ENCODE peak calls at places on chromosomes 7 and 10, in six cellular contexts. One of them, this sample, is unnamed.

GRCh38 chr7:149790146-149790548 is 16.8 kb upstream of the ZNF467 start:
- DNase-seq in fibroblast of mammary gland: no peak
- DNase-seq in A549: no peak
- DNase-seq in glutamatergic neuron: peak; percentile 87
- DNase-seq in heart right ventricle: peak; percentile 34
- DNase-seq in cardiac muscle cell: peak; percentile 76
- DNase-seq in this sample: no peak

GRCh38 chr7:29563590-29564454 is at the start of gene PRR15:
- DNase-seq in heart right ventricle: peak; percentile 16
- DNase-seq in A549: peak; percentile 90
- DNase-seq in cardiac muscle cell: peak; percentile 71
- DNase-seq in fibroblast of mammary gland: no peak
- DNase-seq in glutamatergic neuron: peak; percentile 57
- DNase-seq in this sample: no peak

GRCh38 chr7:64951250-64951848 is 39.5 kb downstream of the ZNF117 start:
- DNase-seq in heart right ventricle: no peak
- DNase-seq in glutamatergic neuron: no peak
- DNase-seq in cardiac muscle cell: peak; percentile 56
- DNase-seq in fibroblast of mammary gland: peak; percentile 61
- DNase-seq in A549: peak; percentile 3
- DNase-seq in this sample: no peak

GRCh38 chr7:21454906-21455305 is 27.0 kb downstream of the SP4 start:
- DNase-seq in fibroblast of mammary gland: no peak
- DNase-seq in A549: no peak
- DNase-seq in heart right ventricle: no peak
- DNase-seq in cardiac muscle cell: no peak
- DNase-seq in glutamatergic neuron: no peak
- DNase-seq in this sample: no peak

GRCh38 chr10:103685880-103686669 is 169.3 kb downstream of the SH3PXD2A start:
- DNase-seq in heart right ventricle: peak; percentile 69
- DNase-seq in cardiac muscle cell: peak; percentile 73
- DNase-seq in fibroblast of mammary gland: peak; percentile 77
- DNase-seq in glutamatergic neuron: peak; percentile 87
- DNase-seq in A549: peak; percentile 91
- DNase-seq in this sample: peak; percentile 92

GRCh38 chr7:41315764-41316163 is 387.1 kb downstream of the INHBA start:
- DNase-seq in heart right ventricle: no peak
- DNase-seq in glutamatergic neuron: no peak
- DNase-seq in fibroblast of mammary gland: no peak
- DNase-seq in A549: no peak
- DNase-seq in cardiac muscle cell: no peak
- DNase-seq in this sample: no peak

GRCh38 chr7:31729195-31729804 is 42.3 kb downstream of the PPP1R17 start:
- DNase-seq in A549: no peak
- DNase-seq in glutamatergic neuron: no peak
- DNase-seq in fibroblast of mammary gland: no peak
- DNase-seq in heart right ventricle: no peak
- DNase-seq in cardiac muscle cell: no peak
- DNase-seq in this sample: no peak

GRCh38 chr7:98133621-98134266 is 27.1 kb downstream of the LMTK2 start:
- DNase-seq in A549: no peak
- DNase-seq in heart right ventricle: no peak
- DNase-seq in glutamatergic neuron: no peak
- DNase-seq in cardiac muscle cell: no peak
- DNase-seq in fibroblast of mammary gland: peak; percentile 41
- DNase-seq in this sample: no peak

GRCh38 chr7:80218723-80219122 is 84.1 kb downstream of the GNAI1 start:
- DNase-seq in fibroblast of mammary gland: peak; percentile 92
- DNase-seq in A549: peak; percentile 40
- DNase-seq in cardiac muscle cell: no peak
- DNase-seq in glutamatergic neuron: no peak
- DNase-seq in heart right ventricle: no peak
- DNase-seq in this sample: no peak

GRCh38 chr10:9342865-9343450 is 1288.5 kb downstream of the GATA3 start:
- DNase-seq in glutamatergic neuron: no peak
- DNase-seq in heart right ventricle: no peak
- DNase-seq in A549: no peak
- DNase-seq in cardiac muscle cell: peak; percentile 73
- DNase-seq in fibroblast of mammary gland: peak; percentile 48
- DNase-seq in this sample: no peak

GRCh38 chr10:98361131-98361633 is 53.8 kb downstream of the PYROXD2 start:
- DNase-seq in heart right ventricle: peak; percentile 70
- DNase-seq in glutamatergic neuron: no peak
- DNase-seq in A549: no peak
- DNase-seq in fibroblast of mammary gland: peak; percentile 100
- DNase-seq in cardiac muscle cell: peak; percentile 89
- DNase-seq in this sample: peak; percentile 83
- TF ChIP-seq CTCF in heart right ventricle: no peak
- TF ChIP-seq CTCF in glutamatergic neuron: no peak
- TF ChIP-seq CTCF in A549: no peak
- TF ChIP-seq CTCF in fibroblast of mammary gland: no peak
- TF ChIP-seq CTCF in cardiac muscle cell: no peak
- TF ChIP-seq CTCF in this sample: no peak

GRCh38 chr10:132939957-132940790 is 2.2 kb downstream of the CFAP46 start:
- DNase-seq in glutamatergic neuron: peak; percentile 85
- DNase-seq in A549: peak; percentile 60
- DNase-seq in fibroblast of mammary gland: peak; percentile 41
- DNase-seq in heart right ventricle: no peak
- DNase-seq in cardiac muscle cell: peak; percentile 65
- DNase-seq in this sample: no peak
- TF ChIP-seq CTCF in glutamatergic neuron: peak; percentile 77
- TF ChIP-seq CTCF in A549: peak; percentile 92
- TF ChIP-seq CTCF in fibroblast of mammary gland: peak; percentile 64
- TF ChIP-seq CTCF in heart right ventricle: peak; percentile 74
- TF ChIP-seq CTCF in cardiac muscle cell: peak; percentile 88
- TF ChIP-seq CTCF in this sample: peak; percentile 6

GRCh38 chr7:2897023-2897422 is 52.9 kb upstream of the GNA12 start:
- DNase-seq in glutamatergic neuron: no peak
- DNase-seq in fibroblast of mammary gland: no peak
- DNase-seq in cardiac muscle cell: no peak
- DNase-seq in A549: no peak
- DNase-seq in heart right ventricle: no peak
- DNase-seq in this sample: no peak
- TF ChIP-seq CTCF in glutamatergic neuron: no peak
- TF ChIP-seq CTCF in fibroblast of mammary gland: no peak
- TF ChIP-seq CTCF in cardiac muscle cell: no peak
- TF ChIP-seq CTCF in A549: no peak
- TF ChIP-seq CTCF in heart right ventricle: no peak
- TF ChIP-seq CTCF in this sample: no peak

GRCh38 chr7:114539575-114539974 is 125.0 kb downstream of the FOXP2 start:
- DNase-seq in glutamatergic neuron: peak; percentile 26
- DNase-seq in cardiac muscle cell: peak; percentile 51
- DNase-seq in A549: no peak
- DNase-seq in heart right ventricle: peak; percentile 4
- DNase-seq in fibroblast of mammary gland: peak; percentile 40
- DNase-seq in this sample: no peak
- TF ChIP-seq CTCF in glutamatergic neuron: no peak
- TF ChIP-seq CTCF in cardiac muscle cell: peak; percentile 72
- TF ChIP-seq CTCF in A549: peak; percentile 42
- TF ChIP-seq CTCF in heart right ventricle: peak; percentile 36
- TF ChIP-seq CTCF in fibroblast of mammary gland: peak; percentile 52
- TF ChIP-seq CTCF in this sample: peak; percentile 3

GRCh38 chr10:96637709-96638108 is 50.9 kb upstream of the TM9SF3 start:
- DNase-seq in heart right ventricle: no peak
- DNase-seq in cardiac muscle cell: no peak
- DNase-seq in fibroblast of mammary gland: no peak
- DNase-seq in A549: no peak
- DNase-seq in glutamatergic neuron: no peak
- DNase-seq in this sample: no peak
- TF ChIP-seq CTCF in heart right ventricle: no peak
- TF ChIP-seq CTCF in cardiac muscle cell: no peak
- TF ChIP-seq CTCF in fibroblast of mammary gland: no peak
- TF ChIP-seq CTCF in A549: no peak
- TF ChIP-seq CTCF in glutamatergic neuron: no peak
- TF ChIP-seq CTCF in this sample: no peak

DNA sequence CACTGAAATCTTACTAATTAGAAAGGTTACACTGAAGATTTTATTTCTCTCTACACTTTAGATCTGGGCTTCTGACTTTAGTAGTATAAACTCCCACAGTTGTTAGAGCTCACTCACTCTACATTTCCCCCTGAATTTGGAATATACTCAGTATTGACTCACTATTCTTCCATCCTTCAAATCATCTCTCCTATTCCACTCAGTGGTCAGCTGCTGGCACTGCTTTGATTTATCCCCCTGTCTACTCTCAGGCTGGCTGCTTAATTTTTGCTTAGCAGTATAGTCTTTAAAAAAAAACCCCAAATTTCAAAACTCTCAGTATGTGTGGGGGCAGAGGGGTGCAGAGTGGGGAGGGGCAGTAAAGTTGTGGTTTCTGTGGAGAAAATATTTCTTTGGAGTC is 68.9 kb downstream of the CDK6 start:
- DNase-seq in heart right ventricle: no peak
- DNase-seq in fibroblast of mammary gland: peak; percentile 72
- DNase-seq in A549: no peak
- DNase-seq in cardiac muscle cell: no peak
- DNase-seq in glutamatergic neuron: no peak
- DNase-seq in this sample: no peak
- TF ChIP-seq CTCF in heart right ventricle: no peak
- TF ChIP-seq CTCF in fibroblast of mammary gland: no peak
- TF ChIP-seq CTCF in A549: no peak
- TF ChIP-seq CTCF in cardiac muscle cell: peak; percentile 2
- TF ChIP-seq CTCF in glutamatergic neuron: no peak
- TF ChIP-seq CTCF in this sample: no peak

GRCh38 chr10:51937313-51937712 is 237.9 kb upstream of the CSTF2T start:
- DNase-seq in A549: no peak
- DNase-seq in fibroblast of mammary gland: peak; percentile 77
- DNase-seq in heart right ventricle: no peak
- DNase-seq in cardiac muscle cell: no peak
- DNase-seq in glutamatergic neuron: no peak
- DNase-seq in this sample: no peak

GRCh38 chr10:51928182-51928581 is 228.8 kb upstream of the CSTF2T start:
- DNase-seq in fibroblast of mammary gland: no peak
- DNase-seq in glutamatergic neuron: no peak
- DNase-seq in A549: no peak
- DNase-seq in cardiac muscle cell: no peak
- DNase-seq in heart right ventricle: no peak
- DNase-seq in this sample: no peak

GRCh38 chr10:51934373-51934772 is 235.0 kb upstream of the CSTF2T start:
- DNase-seq in heart right ventricle: no peak
- DNase-seq in cardiac muscle cell: no peak
- DNase-seq in glutamatergic neuron: no peak
- DNase-seq in fibroblast of mammary gland: no peak
- DNase-seq in A549: no peak
- DNase-seq in this sample: no peak

GRCh38 chr10:51937736-51938135 is 238.3 kb upstream of the CSTF2T start:
- DNase-seq in A549: no peak
- DNase-seq in heart right ventricle: no peak
- DNase-seq in cardiac muscle cell: no peak
- DNase-seq in glutamatergic neuron: no peak
- DNase-seq in fibroblast of mammary gland: peak; percentile 89
- DNase-seq in this sample: no peak

GRCh38 chr10:51932530-51932929 is 233.1 kb upstream of the CSTF2T start:
- DNase-seq in fibroblast of mammary gland: no peak
- DNase-seq in glutamatergic neuron: no peak
- DNase-seq in heart right ventricle: no peak
- DNase-seq in cardiac muscle cell: no peak
- DNase-seq in A549: no peak
- DNase-seq in this sample: no peak
- TF ChIP-seq CTCF in fibroblast of mammary gland: no peak
- TF ChIP-seq CTCF in glutamatergic neuron: no peak
- TF ChIP-seq CTCF in heart right ventricle: no peak
- TF ChIP-seq CTCF in cardiac muscle cell: no peak
- TF ChIP-seq CTCF in A549: no peak
- TF ChIP-seq CTCF in this sample: no peak

DNA sequence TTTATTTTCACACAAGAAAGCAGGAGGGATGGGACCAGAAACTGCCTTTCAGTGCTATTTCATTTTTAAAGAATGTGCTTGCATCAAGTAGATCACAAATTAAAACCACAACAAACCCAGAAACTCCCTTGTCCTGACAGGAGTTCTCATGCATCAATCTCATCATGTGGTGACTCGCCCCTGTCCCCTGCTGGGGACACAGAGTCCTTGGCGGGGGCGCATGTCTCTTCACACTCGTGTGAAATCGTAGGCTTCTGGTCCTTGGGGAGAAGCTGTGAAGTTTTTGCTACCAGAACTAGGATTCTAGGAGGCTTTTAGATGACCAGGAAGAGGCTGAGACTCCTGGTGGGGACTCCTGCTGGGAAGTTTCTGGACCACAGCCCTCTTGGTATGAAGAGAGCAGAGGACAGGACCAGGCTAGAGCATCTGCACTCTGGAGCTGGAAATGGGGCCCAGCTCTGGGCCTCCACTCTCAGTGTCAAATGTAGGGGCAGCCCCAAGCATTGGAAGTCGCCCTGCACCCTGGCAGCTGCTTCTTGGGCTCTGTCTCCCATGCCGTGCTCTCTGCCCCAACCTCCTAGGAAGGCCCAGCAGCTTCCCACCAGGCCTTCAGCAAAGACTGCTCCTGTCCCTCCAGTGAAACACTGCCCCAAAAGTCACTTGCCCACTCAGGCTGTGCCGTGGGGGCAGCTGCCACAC is 9.8 kb upstream of the OPN4 start:
- DNase-seq in A549: no peak
- DNase-seq in fibroblast of mammary gland: peak; percentile 57
- DNase-seq in cardiac muscle cell: no peak
- DNase-seq in heart right ventricle: no peak
- DNase-seq in glutamatergic neuron: no peak
- DNase-seq in this sample: no peak
- TF ChIP-seq CTCF in A549: no peak
- TF ChIP-seq CTCF in fibroblast of mammary gland: no peak
- TF ChIP-seq CTCF in cardiac muscle cell: no peak
- TF ChIP-seq CTCF in heart right ventricle: peak; percentile 18
- TF ChIP-seq CTCF in glutamatergic neuron: no peak
- TF ChIP-seq CTCF in this sample: no peak

DNA sequence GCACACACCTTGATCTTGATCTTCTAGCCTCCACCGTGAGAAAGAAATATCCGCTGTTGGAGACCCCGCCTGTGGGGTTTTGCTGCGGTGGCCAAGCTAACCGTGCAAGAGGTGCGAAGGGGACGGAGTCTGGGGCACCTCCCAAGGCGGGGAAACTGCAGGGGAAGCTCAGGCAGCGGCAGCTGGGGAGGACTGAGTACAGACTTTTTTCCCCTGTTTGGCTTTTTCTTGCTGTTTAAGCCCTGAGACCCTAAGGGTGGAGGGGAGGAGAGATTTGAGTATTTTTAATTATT is 108.0 kb downstream of the DNAJB6 start:
- DNase-seq in glutamatergic neuron: no peak
- DNase-seq in heart right ventricle: no peak
- DNase-seq in fibroblast of mammary gland: no peak
- DNase-seq in cardiac muscle cell: no peak
- DNase-seq in A549: no peak
- DNase-seq in this sample: no peak
- TF ChIP-seq CTCF in glutamatergic neuron: no peak
- TF ChIP-seq CTCF in heart right ventricle: no peak
- TF ChIP-seq CTCF in fibroblast of mammary gland: no peak
- TF ChIP-seq CTCF in cardiac muscle cell: no peak
- TF ChIP-seq CTCF in A549: no peak
- TF ChIP-seq CTCF in this sample: no peak

GRCh38 chr7:128939861-128940410 is 2.2 kb downstream of the IRF5 start:
- DNase-seq in glutamatergic neuron: no peak
- DNase-seq in cardiac muscle cell: no peak
- DNase-seq in fibroblast of mammary gland: no peak
- DNase-seq in heart right ventricle: no peak
- DNase-seq in A549: no peak
- DNase-seq in this sample: no peak
- TF ChIP-seq CTCF in glutamatergic neuron: no peak
- TF ChIP-seq CTCF in cardiac muscle cell: no peak
- TF ChIP-seq CTCF in fibroblast of mammary gland: no peak
- TF ChIP-seq CTCF in heart right ventricle: no peak
- TF ChIP-seq CTCF in A549: no peak
- TF ChIP-seq CTCF in this sample: no peak